ENCODE peak calls at places on chromosomes 6 and 20, in eight cellular contexts. A, Q, T, Y, L, J, M and R are unnamed samples.
A peak's percentile ranks its signal among the peaks of the same experiment; 100 is the strongest.

GRCh38 chr6:21348462-21349195 is 244.9 kb upstream of the SOX4 start:
- DNase-seq in Q (no peak), J (no peak), T (no peak), L (no peak), A (peak; percentile 61), M (no peak), Y (no peak), R (no peak)

GRCh38 chr6:113172531-113172966 is 684.6 kb upstream of the MARCKS start:
- DNase-seq in L (no peak), M (no peak), Q (peak; percentile 10), J (no peak), A (no peak), Y (no peak), T (no peak), R (no peak)

GRCh38 chr6:11535801-11536230 is 1.7 kb upstream of the TMEM170B start:
- DNase-seq in Q (no peak), M (peak; percentile 39), J (no peak), T (no peak), A (peak; percentile 46), L (no peak), Y (no peak), R (no peak)

GRCh38 chr6:5215181-5215580 is 45.6 kb downstream of the LYRM4 start:
- DNase-seq in Y (no peak), J (no peak), T (no peak), M (no peak), A (peak; percentile 55), Q (no peak), L (no peak), R (no peak)

GRCh38 chr6:158060447-158061360 is 79.0 kb downstream of the SYNJ2 start:
- DNase-seq in A (peak; percentile 94), L (no peak), J (no peak), T (no peak), Q (peak; percentile 60), M (no peak), Y (no peak), R (peak; percentile 87)

GRCh38 chr6:38564301-38564700 is 75.4 kb downstream of the BTBD9 start:
- DNase-seq in L (no peak), J (no peak), Y (no peak), M (no peak), A (no peak), Q (no peak), T (no peak), R (no peak)

GRCh38 chr6:130412556-130413290 is 46.9 kb downstream of the TMEM200A start:
- DNase-seq in Q (no peak), T (no peak), M (no peak), A (peak; percentile 21), J (no peak), L (no peak), Y (no peak), R (no peak)

GRCh38 chr6:16473184-16473907 is 235.0 kb downstream of the GMPR start:
- DNase-seq in Y (peak; percentile 93), A (no peak), L (no peak), M (no peak), J (no peak), Q (no peak), T (no peak), R (no peak)

GRCh38 chr6:151275566-151275965 is 35.8 kb downstream of the AKAP12 start:
- DNase-seq in Y (no peak), L (no peak), Q (no peak), T (no peak), M (no peak), J (no peak), A (no peak), R (no peak)

GRCh38 chr6:151284431-151285060 is 44.8 kb downstream of the AKAP12 start:
- DNase-seq in L (no peak), J (no peak), T (no peak), Q (no peak), M (no peak), A (no peak), Y (no peak), R (no peak)

GRCh38 chr6:151284012-151284411 is 44.2 kb downstream of the AKAP12 start:
- DNase-seq in L (no peak), A (no peak), J (no peak), Y (no peak), M (no peak), T (no peak), Q (no peak), R (no peak)

GRCh38 chr6:151276112-151276745 is 36.5 kb downstream of the AKAP12 start:
- DNase-seq in T (no peak), A (peak; percentile 43), L (no peak), J (no peak), Y (no peak), Q (peak; percentile 17), M (no peak), R (peak; percentile 12)

DNA sequence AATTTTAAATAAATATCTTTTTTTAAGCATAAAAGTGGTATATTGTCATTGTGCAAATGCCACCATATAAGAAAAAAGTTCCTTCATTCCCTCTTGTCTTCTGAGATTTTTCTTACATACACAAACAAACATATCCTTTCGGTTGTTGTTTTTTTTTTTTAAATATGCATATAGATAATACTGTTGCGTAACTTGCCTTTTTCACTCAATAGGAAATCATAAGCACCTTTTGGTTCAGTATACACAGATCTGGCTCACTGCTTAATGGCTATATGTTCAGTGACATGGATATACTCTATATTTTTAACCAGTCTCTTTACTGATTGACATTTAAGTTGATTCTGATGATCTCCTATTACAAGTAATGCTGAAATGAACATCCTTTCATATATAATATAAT is 40.1 kb downstream of the AKAP12 start:
- DNase-seq in Q (no peak), M (no peak), L (no peak), J (no peak), Y (no peak), T (no peak), A (no peak), R (no peak)
- H3K4me2 ChIP-seq in Q (no peak overlapping the region), M (no peak overlapping the region), L (no peak overlapping the region), J (no peak overlapping the region), Y (no peak overlapping the region), T (no peak overlapping the region), A (no peak overlapping the region), R (no peak overlapping the region)

GRCh38 chr6:124535746-124536145 is 426.5 kb upstream of the RNF217 start:
- DNase-seq in L (no peak), M (no peak), Y (no peak), J (no peak), Q (no peak), A (no peak), T (no peak), R (peak; percentile 1)

GRCh38 chr6:124536157-124536556 is 426.1 kb upstream of the RNF217 start:
- DNase-seq in L (no peak), Q (no peak), M (no peak), T (no peak), Y (no peak), A (no peak), J (no peak), R (no peak)

GRCh38 chr6:124535299-124535698 is 426.9 kb upstream of the RNF217 start:
- DNase-seq in A (no peak), Q (no peak), J (no peak), M (no peak), L (no peak), T (no peak), Y (no peak), R (no peak)

GRCh38 chr6:124541601-124542000 is 420.6 kb upstream of the RNF217 start:
- DNase-seq in T (no peak), L (no peak), Q (no peak), A (no peak), M (no peak), J (no peak), Y (no peak), R (no peak)

DNA sequence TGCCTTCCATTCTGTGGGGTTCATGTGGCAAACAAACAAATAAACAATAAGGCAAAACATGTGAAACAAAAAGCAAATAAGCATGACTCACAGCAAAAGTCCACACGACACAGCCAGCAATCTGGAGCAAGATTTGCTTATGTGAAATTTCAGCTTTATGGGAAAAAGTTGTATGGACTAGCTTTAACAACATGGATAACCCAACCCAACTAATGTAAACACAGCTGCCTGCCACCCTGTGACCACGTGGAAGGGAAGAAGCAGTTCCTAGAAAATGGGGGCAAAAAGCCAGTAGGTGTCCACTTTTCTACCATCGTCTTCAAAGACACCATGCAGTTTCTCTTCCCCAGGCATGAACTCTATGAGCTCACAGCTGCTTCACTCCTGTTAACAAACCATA is 425.4 kb upstream of the RNF217 start:
- DNase-seq in A (no peak), Y (no peak), L (no peak), T (no peak), M (no peak), J (no peak), Q (no peak), R (no peak)
- TF ChIP-seq RAD21 in A (no peak), Y (no peak), L (no peak), T (no peak), M (no peak), J (no peak), Q (no peak), R (no peak)

GRCh38 chr20:46543959-46544358 is 6.5 kb downstream of the OCSTAMP start:
- DNase-seq in J (no peak), T (no peak), L (no peak), A (no peak), Q (no peak), Y (no peak), M (no peak), R (no peak)
- H3K4me2 ChIP-seq in J (no peak overlapping the region), T (no peak overlapping the region), L (no peak overlapping the region), A (no peak overlapping the region), Q (no peak overlapping the region), Y (no peak overlapping the region), M (no peak overlapping the region), R (no peak overlapping the region)

GRCh38 chr20:33370296-33370695 is 31.0 kb downstream of the CDK5RAP1 start:
- DNase-seq in J (no peak), T (no peak), L (no peak), Y (no peak), A (no peak), M (no peak), Q (no peak), R (no peak)
- TF ChIP-seq RAD21 in J (no peak), T (no peak), L (no peak), Y (no peak), A (no peak), M (no peak), Q (no peak), R (no peak)

GRCh38 chr6:52815167-52816092 is 11.8 kb upstream of the GSTA1 start:
- DNase-seq in L (peak; percentile 34), A (peak; percentile 50), T (peak; percentile 61), Y (no peak), Q (peak; percentile 67), M (peak; percentile 91), J (peak; percentile 48), R (peak; percentile 64)

GRCh38 chr6:52820198-52820597 is 16.6 kb upstream of the GSTA1 start:
- DNase-seq in Y (no peak), Q (no peak), L (no peak), T (no peak), J (no peak), A (peak; percentile 52), M (no peak), R (no peak)
- H3K4me2 ChIP-seq in Y (no peak overlapping the region), Q (no peak overlapping the region), L (no peak overlapping the region), T (no peak overlapping the region), J (no peak overlapping the region), A (no peak overlapping the region), M (no peak overlapping the region), R (no peak overlapping the region)

GRCh38 chr20:16801919-16802651 is 53.9 kb downstream of the OTOR start:
- DNase-seq in A (peak; percentile 53), M (peak; percentile 66), Y (peak; percentile 8), J (peak; percentile 56), T (peak; percentile 58), Q (peak; percentile 48), L (peak; percentile 49), R (peak; percentile 41)
- TF ChIP-seq RAD21 in A (peak; percentile 87), M (peak; percentile 47), Y (peak; percentile 74), J (peak; percentile 75), T (peak; percentile 46), Q (peak; percentile 86), L (peak; percentile 94), R (peak; percentile 84)